ENCODE peak calls at places on chromosomes 3 and 15, in nine cellular contexts. One of them, this sample, is unnamed.

GRCh38 chr3:72995337-72995736 is 1.3 kb upstream of the PPP4R2 start:
- DNase-seq in trophoblast cell: no peak
- DNase-seq in activated CD8-positive, alpha-beta memory T cell treated with anti-CD3 and anti-CD28 coated beads for 48 hours: no peak
- DNase-seq in neural crest cell: no peak
- DNase-seq in T-helper 9 cell: no peak
- DNase-seq in HFF-Myc: no peak
- DNase-seq in midbrain: no peak
- DNase-seq in lower leg skin: peak
- DNase-seq in naive thymus-derived CD4-positive, alpha-beta T cell: no peak
- DNase-seq in this sample: no peak

GRCh38 chr15:83304861-83305661 is 20.6 kb upstream of the BNC1 start:
- DNase-seq in trophoblast cell: no peak
- DNase-seq in naive thymus-derived CD4-positive, alpha-beta T cell: no peak
- DNase-seq in T-helper 9 cell: no peak
- DNase-seq in HFF-Myc: no peak
- DNase-seq in activated CD8-positive, alpha-beta memory T cell treated with anti-CD3 and anti-CD28 coated beads for 48 hours: no peak
- DNase-seq in lower leg skin: no peak
- DNase-seq in neural crest cell: no peak
- DNase-seq in midbrain: no peak
- DNase-seq in this sample: no peak

GRCh38 chr3:13011369-13012227 is 61.6 kb downstream of the IQSEC1 start:
- DNase-seq in T-helper 9 cell: peak
- DNase-seq in HFF-Myc: no peak
- DNase-seq in neural crest cell: no peak
- DNase-seq in naive thymus-derived CD4-positive, alpha-beta T cell: peak
- DNase-seq in activated CD8-positive, alpha-beta memory T cell treated with anti-CD3 and anti-CD28 coated beads for 48 hours: no peak
- DNase-seq in midbrain: no peak
- DNase-seq in trophoblast cell: no peak
- DNase-seq in lower leg skin: no peak
- DNase-seq in this sample: peak

GRCh38 chr15:93831641-93832040 is 399.7 kb upstream of the MCTP2 start:
- DNase-seq in naive thymus-derived CD4-positive, alpha-beta T cell: no peak
- DNase-seq in HFF-Myc: no peak
- DNase-seq in activated CD8-positive, alpha-beta memory T cell treated with anti-CD3 and anti-CD28 coated beads for 48 hours: no peak
- DNase-seq in trophoblast cell: no peak
- DNase-seq in neural crest cell: no peak
- DNase-seq in T-helper 9 cell: no peak
- DNase-seq in midbrain: no peak
- DNase-seq in lower leg skin: no peak
- DNase-seq in this sample: no peak

GRCh38 chr15:59676565-59676964 is 12.6 kb downstream of the BNIP2 start:
- DNase-seq in neural crest cell: no peak
- DNase-seq in HFF-Myc: no peak
- DNase-seq in activated CD8-positive, alpha-beta memory T cell treated with anti-CD3 and anti-CD28 coated beads for 48 hours: no peak
- DNase-seq in trophoblast cell: no peak
- DNase-seq in lower leg skin: no peak
- DNase-seq in naive thymus-derived CD4-positive, alpha-beta T cell: no peak
- DNase-seq in T-helper 9 cell: no peak
- DNase-seq in midbrain: no peak
- DNase-seq in this sample: no peak

GRCh38 chr3:16399473-16399872 is 114.0 kb downstream of the RFTN1 start:
- DNase-seq in lower leg skin: no peak
- DNase-seq in T-helper 9 cell: no peak
- DNase-seq in activated CD8-positive, alpha-beta memory T cell treated with anti-CD3 and anti-CD28 coated beads for 48 hours: no peak
- DNase-seq in trophoblast cell: peak
- DNase-seq in HFF-Myc: peak
- DNase-seq in neural crest cell: no peak
- DNase-seq in midbrain: no peak
- DNase-seq in naive thymus-derived CD4-positive, alpha-beta T cell: no peak
- DNase-seq in this sample: no peak

GRCh38 chr3:194964809-194965208 is 279.1 kb downstream of the FAM43A start:
- DNase-seq in trophoblast cell: no peak
- DNase-seq in T-helper 9 cell: no peak
- DNase-seq in neural crest cell: no peak
- DNase-seq in naive thymus-derived CD4-positive, alpha-beta T cell: no peak
- DNase-seq in lower leg skin: no peak
- DNase-seq in midbrain: no peak
- DNase-seq in HFF-Myc: no peak
- DNase-seq in activated CD8-positive, alpha-beta memory T cell treated with anti-CD3 and anti-CD28 coated beads for 48 hours: no peak
- DNase-seq in this sample: no peak

GRCh38 chr15:81312790-81313543 is 11.0 kb downstream of the STARD5 start:
- DNase-seq in lower leg skin: peak
- DNase-seq in HFF-Myc: peak
- DNase-seq in naive thymus-derived CD4-positive, alpha-beta T cell: no peak
- DNase-seq in neural crest cell: no peak
- DNase-seq in T-helper 9 cell: no peak
- DNase-seq in trophoblast cell: peak
- DNase-seq in activated CD8-positive, alpha-beta memory T cell treated with anti-CD3 and anti-CD28 coated beads for 48 hours: no peak
- DNase-seq in midbrain: no peak
- DNase-seq in this sample: no peak

GRCh38 chr15:35929740-35930444 is 383.9 kb upstream of the DPH6 start:
- DNase-seq in activated CD8-positive, alpha-beta memory T cell treated with anti-CD3 and anti-CD28 coated beads for 48 hours: no peak
- DNase-seq in naive thymus-derived CD4-positive, alpha-beta T cell: no peak
- DNase-seq in trophoblast cell: peak
- DNase-seq in HFF-Myc: no peak
- DNase-seq in T-helper 9 cell: no peak
- DNase-seq in midbrain: no peak
- DNase-seq in lower leg skin: no peak
- DNase-seq in neural crest cell: no peak
- DNase-seq in this sample: no peak

GRCh38 chr15:63186065-63186464 is 3.3 kb upstream of the RAB8B start:
- DNase-seq in trophoblast cell: peak
- DNase-seq in naive thymus-derived CD4-positive, alpha-beta T cell: no peak
- DNase-seq in T-helper 9 cell: no peak
- DNase-seq in neural crest cell: no peak
- DNase-seq in activated CD8-positive, alpha-beta memory T cell treated with anti-CD3 and anti-CD28 coated beads for 48 hours: no peak
- DNase-seq in HFF-Myc: no peak
- DNase-seq in lower leg skin: no peak
- DNase-seq in midbrain: no peak
- DNase-seq in this sample: no peak

GRCh38 chr3:195031574-195032003 is 239.4 kb downstream of the XXYLT1 start:
- DNase-seq in midbrain: no peak
- DNase-seq in naive thymus-derived CD4-positive, alpha-beta T cell: no peak
- DNase-seq in HFF-Myc: no peak
- DNase-seq in neural crest cell: no peak
- DNase-seq in activated CD8-positive, alpha-beta memory T cell treated with anti-CD3 and anti-CD28 coated beads for 48 hours: no peak
- DNase-seq in T-helper 9 cell: no peak
- DNase-seq in lower leg skin: no peak
- DNase-seq in trophoblast cell: peak
- DNase-seq in this sample: no peak

This sample was measured in CD4-positive, CD25-positive, alpha-beta regulatory T cell.